ENCODE peak calls at places on chromosomes 5 and 9, in ten cellular contexts. G, R, J, X, E, P, Y, Q, T and D are unnamed samples.

GRCh38 chr5:149130121-149130931 is 11.0 kb upstream of the ABLIM3 start:
- DNase-seq in P (no peak), Y (no peak), G (peak; percentile 39), E (no peak), X (no peak), T (no peak), J (no peak), R (no peak), Q (no peak), D (no peak)

GRCh38 chr9:18023332-18023731 is 444.5 kb downstream of the SH3GL2 start:
- DNase-seq in E (no peak), G (no peak), Q (no peak), J (no peak), R (no peak), Y (no peak), X (no peak), P (no peak), T (no peak), D (no peak)

GRCh38 chr5:39138182-39138487 is 63.9 kb upstream of the RICTOR start:
- DNase-seq in P (no peak), Q (no peak), R (no peak), E (no peak), J (no peak), X (no peak), Y (no peak), T (no peak), G (no peak), D (no peak)

GRCh38 chr5:37789991-37790390 is 49.9 kb downstream of the GDNF start:
- DNase-seq in P (no peak), T (no peak), Q (no peak), E (no peak), J (no peak), R (no peak), Y (no peak), G (no peak), X (no peak), D (peak; percentile 41)

GRCh38 chr9:134396258-134396742 is 70.0 kb downstream of the RXRA start:
- DNase-seq in R (peak; percentile 40), E (no peak), J (no peak), X (peak; percentile 79), G (no peak), P (no peak), Q (no peak), T (no peak), Y (no peak), D (no peak)

GRCh38 chr9:108117775-108118174 is 628.2 kb upstream of the KLF4 start:
- DNase-seq in T (peak; percentile 8), J (no peak), Y (no peak), P (no peak), R (no peak), E (no peak), G (no peak), Q (no peak), X (no peak), D (no peak)

GRCh38 chr5:151082976-151083651 is 2.3 kb upstream of the TNIP1 start:
- DNase-seq in T (no peak), J (no peak), E (peak; percentile 50), P (peak; percentile 95), X (peak; percentile 84), R (no peak), Y (no peak), G (no peak), Q (no peak), D (no peak)

GRCh38 chr9:23747088-23747748 is 78.8 kb downstream of the ELAVL2 start:
- DNase-seq in T (no peak), X (no peak), Q (no peak), P (no peak), Y (no peak), J (no peak), R (no peak), E (no peak), G (no peak), D (no peak)

DNA sequence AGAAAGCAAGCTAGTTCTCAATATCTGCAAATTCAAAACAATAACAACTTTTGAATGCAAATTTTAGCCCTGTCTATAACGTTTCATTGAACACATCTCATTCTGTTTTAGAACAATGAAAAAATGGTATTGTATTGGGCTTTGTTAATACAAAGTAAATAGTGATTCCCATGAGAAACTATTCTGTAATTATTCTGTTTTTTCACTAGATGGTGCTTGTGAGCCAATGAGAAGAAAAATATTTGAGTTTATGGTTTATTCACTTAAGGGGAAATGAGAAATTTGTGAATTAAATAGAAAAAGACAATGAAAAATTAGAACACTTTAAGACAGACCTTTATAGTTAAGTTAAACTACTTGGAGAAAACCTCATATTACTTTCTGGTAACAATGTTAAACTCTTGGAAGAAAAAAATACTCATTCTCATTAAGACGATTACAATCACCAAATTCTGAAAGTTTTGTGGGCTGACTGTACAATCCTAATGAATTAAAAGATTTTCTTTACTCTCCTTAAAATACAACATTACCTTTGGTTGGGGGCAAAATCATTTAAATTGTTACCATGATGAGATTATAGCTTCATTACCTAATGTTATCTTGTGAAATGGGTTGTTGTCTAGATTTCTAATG is 127.0 kb downstream of the NNT start:
- DNase-seq in T (no peak), E (no peak), Y (no peak), J (no peak), X (no peak), G (no peak), P (no peak), R (no peak), Q (peak; percentile 11), D (peak; percentile 25)
- TF ChIP-seq CTCF in T (peak; percentile 67), E (peak; percentile 55), Y (no peak), J (peak; percentile 71), X (peak; percentile 28), G (peak; percentile 56), P (peak; percentile 29), R (peak; percentile 62), Q (peak; percentile 41), D (peak; percentile 79)

GRCh38 chr9:93946338-93946712 is 8.8 kb downstream of the BARX1 start:
- DNase-seq in R (no peak), Q (no peak), E (no peak), T (no peak), G (no peak), Y (no peak), P (no peak), J (no peak), X (no peak), D (no peak)

GRCh38 chr9:93942176-93942575 is 13.0 kb downstream of the BARX1 start:
- DNase-seq in E (no peak), R (no peak), Q (no peak), G (no peak), X (no peak), Y (no peak), T (no peak), P (no peak), J (no peak), D (no peak)

GRCh38 chr9:93945400-93946337 is 9.5 kb downstream of the BARX1 start:
- DNase-seq in Y (no peak), T (no peak), X (no peak), R (no peak), P (no peak), E (no peak), Q (no peak), J (no peak), G (peak; percentile 86), D (no peak)

GRCh38 chr9:93941493-93941892 is 13.7 kb downstream of the BARX1 start:
- DNase-seq in G (peak; percentile 25), J (no peak), P (no peak), Y (no peak), X (no peak), Q (no peak), E (no peak), T (no peak), R (no peak), D (no peak)

DNA sequence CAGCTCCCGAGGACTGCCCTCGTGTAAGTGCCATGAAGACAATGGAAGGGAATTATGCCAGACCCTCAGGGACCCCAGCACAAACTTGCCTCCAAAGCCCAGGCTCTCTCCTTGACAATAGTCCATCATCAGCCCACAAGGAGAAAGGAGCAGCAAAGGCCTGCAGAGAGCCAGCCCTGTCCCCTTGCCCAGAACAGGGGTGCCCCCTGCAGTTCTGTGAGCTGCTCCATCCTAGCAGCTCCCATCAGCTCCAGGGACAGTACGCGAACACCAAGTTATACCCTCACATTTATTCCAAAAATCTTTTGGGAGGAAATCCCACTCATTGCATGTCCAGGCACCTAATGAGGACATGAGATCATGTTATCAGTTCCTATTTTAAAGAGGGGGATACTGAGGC is 11.1 kb downstream of the BARX1 start:
- DNase-seq in J (no peak), X (no peak), P (no peak), R (no peak), Q (no peak), G (no peak), E (no peak), Y (no peak), T (no peak), D (no peak)
- TF ChIP-seq CTCF in J (no peak), X (no peak), P (no peak), R (no peak), Q (no peak), G (no peak), E (no peak), Y (no peak), T (peak; percentile 15), D (no peak)

DNA sequence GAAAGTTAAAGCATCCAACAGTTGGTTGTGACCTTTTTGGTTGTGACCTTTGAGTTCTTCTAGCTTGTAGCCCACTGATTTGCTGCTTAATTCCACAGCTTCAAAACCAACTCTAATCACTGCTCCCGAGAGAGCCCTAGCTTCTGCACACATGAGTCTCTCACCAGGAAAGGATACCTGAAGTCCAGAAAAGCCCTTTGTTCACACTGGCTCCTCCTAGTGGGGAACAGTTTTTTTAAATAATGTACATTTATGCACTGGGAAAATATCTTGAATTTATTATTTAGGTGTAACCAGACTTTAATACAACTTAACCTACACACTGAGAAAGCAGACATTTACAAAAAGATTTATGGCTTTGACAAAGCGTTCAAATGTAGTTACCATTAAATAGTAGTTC is 120.2 kb upstream of the CCDC152 start:
- DNase-seq in Q (no peak), Y (no peak), T (no peak), G (no peak), R (no peak), X (no peak), P (no peak), J (no peak), E (no peak), D (no peak)
- TF ChIP-seq CTCF in Q (peak; percentile 25), Y (no peak), T (peak; percentile 16), G (peak; percentile 45), R (no peak), X (no peak), P (peak; percentile 35), J (peak; percentile 15), E (no peak), D (peak; percentile 44)

GRCh38 chr5:125826214-125826613 is 597.0 kb upstream of the GRAMD2B start:
- DNase-seq in E (no peak), Y (no peak), T (no peak), G (no peak), Q (no peak), J (no peak), X (no peak), R (no peak), P (no peak), D (no peak)

GRCh38 chr5:125834438-125835147 is 588.6 kb upstream of the GRAMD2B start:
- DNase-seq in G (no peak), Q (no peak), J (no peak), T (no peak), E (no peak), X (no peak), P (no peak), R (no peak), Y (no peak), D (no peak)

GRCh38 chr5:125823572-125823971 is 599.6 kb upstream of the GRAMD2B start:
- DNase-seq in Y (no peak), X (no peak), P (no peak), G (peak; percentile 37), Q (no peak), R (no peak), J (no peak), T (no peak), E (no peak), D (no peak)

DNA sequence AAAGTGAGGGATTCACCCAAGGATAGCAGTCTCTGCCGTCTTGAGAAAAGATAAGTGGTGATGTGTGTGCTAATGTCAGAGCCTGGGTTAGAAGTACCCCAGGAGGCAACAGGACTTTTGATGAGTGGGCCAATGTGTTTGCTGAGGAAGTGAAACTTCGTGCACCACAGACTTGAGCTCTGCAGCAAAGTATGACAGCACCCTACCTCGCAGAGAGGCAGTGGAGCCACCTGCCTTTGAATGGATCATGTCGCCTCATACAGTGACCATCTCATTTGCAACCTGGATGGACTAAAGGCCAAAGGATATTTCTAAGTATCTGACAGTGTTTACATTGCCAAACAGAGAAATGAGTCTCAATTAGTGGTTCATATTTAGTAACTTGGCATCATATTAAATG is 593.9 kb upstream of the GRAMD2B start:
- DNase-seq in P (no peak), R (no peak), Q (no peak), T (no peak), J (no peak), Y (no peak), X (no peak), G (no peak), E (no peak), D (no peak)
- TF ChIP-seq CTCF in P (no peak), R (no peak), Q (no peak), T (no peak), J (no peak), Y (no peak), X (no peak), G (no peak), E (no peak), D (no peak)